ENCODE peak calls at places on chromosomes 16 and 17, in four cellular contexts. One of them, this sample, is unnamed.

GRCh38 chr16:24024971-24025370 is 189.2 kb downstream of the PRKCB start:
- DNase-seq in GM13976: no peak
- DNase-seq in Peyer's patch: no peak
- DNase-seq in vagina: no peak
- DNase-seq in this sample: no peak

GRCh38 chr17:40903129-40903847 is 18.2 kb upstream of the KRT20 start:
- DNase-seq in GM13976: peak; percentile 47
- DNase-seq in Peyer's patch: no peak
- DNase-seq in vagina: no peak
- DNase-seq in this sample: peak; percentile 29

GRCh38 chr16:1119766-1120611 is 23.9 kb upstream of the C1QTNF8 start:
- DNase-seq in GM13976: no peak
- DNase-seq in Peyer's patch: no peak
- DNase-seq in vagina: no peak
- DNase-seq in this sample: no peak

GRCh38 chr16:24539850-24540484 is 601 bp downstream of the RBBP6 start:
- DNase-seq in GM13976: peak; percentile 54
- DNase-seq in Peyer's patch: peak; percentile 35
- DNase-seq in vagina: no peak
- DNase-seq in this sample: no peak

GRCh38 chr16:46803373-46803772 is 27.6 kb downstream of the C16orf87 start:
- DNase-seq in GM13976: no peak
- DNase-seq in Peyer's patch: no peak
- DNase-seq in vagina: no peak
- DNase-seq in this sample: no peak

GRCh38 chr17:4516740-4517139 is 18.1 kb downstream of the SPNS2 start:
- DNase-seq in GM13976: no peak
- DNase-seq in Peyer's patch: no peak
- DNase-seq in vagina: no peak
- DNase-seq in this sample: no peak

GRCh38 chr17:76071497-76072148 is 694 bp downstream of the SRP68 start:
- DNase-seq in GM13976: peak; percentile 71
- DNase-seq in Peyer's patch: no peak
- DNase-seq in vagina: no peak
- DNase-seq in this sample: peak; percentile 76

GRCh38 chr17:51425793-51426192 is 165.4 kb downstream of the UTP18 start:
- DNase-seq in GM13976: no peak
- DNase-seq in Peyer's patch: no peak
- DNase-seq in vagina: peak; percentile 8
- DNase-seq in this sample: no peak

GRCh38 chr16:69626256-69626655 is 60.5 kb downstream of the NFAT5 start:
- DNase-seq in GM13976: no peak
- DNase-seq in Peyer's patch: no peak
- DNase-seq in vagina: no peak
- DNase-seq in this sample: no peak

GRCh38 chr17:17423656-17424055 is 53.1 kb upstream of the MED9 start:
- DNase-seq in GM13976: no peak
- DNase-seq in Peyer's patch: no peak
- DNase-seq in vagina: no peak
- DNase-seq in this sample: no peak

GRCh38 chr17:27569884-27570577 is 61.0 kb upstream of the LGALS9 start:
- DNase-seq in GM13976: no peak
- DNase-seq in Peyer's patch: no peak
- DNase-seq in vagina: no peak
- DNase-seq in this sample: no peak

GRCh38 chr17:11608396-11608795 is 10.1 kb downstream of the DNAH9 start:
- DNase-seq in GM13976: no peak
- DNase-seq in Peyer's patch: peak; percentile 17
- DNase-seq in vagina: no peak
- DNase-seq in this sample: no peak

GRCh38 chr17:4891405-4892062 is 7.8 kb upstream of the C17orf107 start:
- DNase-seq in GM13976: no peak
- DNase-seq in Peyer's patch: no peak
- DNase-seq in vagina: no peak
- DNase-seq in this sample: no peak

GRCh38 chr16:57576429-57576870 is 34.0 kb downstream of the ADGRG5 start:
- DNase-seq in GM13976: peak; percentile 85
- DNase-seq in Peyer's patch: peak; percentile 82
- DNase-seq in vagina: peak; percentile 64
- DNase-seq in this sample: peak; percentile 86

GRCh38 chr17:28533091-28533670 is 19.2 kb downstream of the UNC119 start:
- DNase-seq in GM13976: no peak
- DNase-seq in Peyer's patch: no peak
- DNase-seq in vagina: no peak
- DNase-seq in this sample: no peak

GRCh38 chr16:22886908-22887307 is 72.9 kb downstream of the HS3ST2 start:
- DNase-seq in GM13976: no peak
- DNase-seq in Peyer's patch: no peak
- DNase-seq in vagina: no peak
- DNase-seq in this sample: no peak

GRCh38 chr17:44004077-44004760 is at the start of gene NAGS:
- DNase-seq in GM13976: no peak
- DNase-seq in Peyer's patch: no peak
- DNase-seq in vagina: no peak
- DNase-seq in this sample: no peak

GRCh38 chr17:60804831-60805230 is 127.2 kb downstream of the BCAS3 start:
- DNase-seq in GM13976: no peak
- DNase-seq in Peyer's patch: no peak
- DNase-seq in vagina: no peak
- DNase-seq in this sample: no peak

GRCh38 chr17:44083250-44083849 is 12.8 kb downstream of the G6PC3 start:
- DNase-seq in GM13976: no peak
- DNase-seq in Peyer's patch: no peak
- DNase-seq in vagina: no peak
- DNase-seq in this sample: no peak

GRCh38 chr17:8894673-8895578 is 27.5 kb upstream of the PIK3R6 start:
- DNase-seq in GM13976: peak; percentile 83
- DNase-seq in Peyer's patch: peak; percentile 60
- DNase-seq in vagina: no peak
- DNase-seq in this sample: peak; percentile 81

GRCh38 chr17:31100840-31101239 is 6.1 kb downstream of the NF1 start:
- DNase-seq in GM13976: no peak
- DNase-seq in Peyer's patch: no peak
- DNase-seq in vagina: no peak
- DNase-seq in this sample: no peak

GRCh38 chr17:4617090-4617489 is 24.4 kb downstream of the ALOX15 start:
- DNase-seq in GM13976: no peak
- DNase-seq in Peyer's patch: no peak
- DNase-seq in vagina: no peak
- DNase-seq in this sample: no peak

GRCh38 chr17:74870512-74870911 is 2.3 kb downstream of the FDXR start:
- DNase-seq in GM13976: no peak
- DNase-seq in Peyer's patch: no peak
- DNase-seq in vagina: no peak
- DNase-seq in this sample: no peak

GRCh38 chr16:11147033-11147848 is 108.8 kb downstream of the SOCS1 start:
- DNase-seq in GM13976: no peak
- DNase-seq in Peyer's patch: no peak
- DNase-seq in vagina: no peak
- DNase-seq in this sample: no peak

GRCh38 chr16:4765511-4766474 is 1.2 kb downstream of the ZNF500 start:
- DNase-seq in GM13976: no peak
- DNase-seq in Peyer's patch: no peak
- DNase-seq in vagina: no peak
- DNase-seq in this sample: no peak

GRCh38 chr16:29943846-29944669 is 17.8 kb upstream of the TMEM219 start:
- DNase-seq in GM13976: no peak
- DNase-seq in Peyer's patch: no peak
- DNase-seq in vagina: peak; percentile 94
- DNase-seq in this sample: no peak

GRCh38 chr17:909642-910323 is 69.8 kb downstream of the NXN start:
- DNase-seq in GM13976: no peak
- DNase-seq in Peyer's patch: no peak
- DNase-seq in vagina: no peak
- DNase-seq in this sample: no peak

GRCh38 chr17:75557075-75557851 is 30.3 kb upstream of the MYO15B start:
- DNase-seq in GM13976: no peak
- DNase-seq in Peyer's patch: no peak
- DNase-seq in vagina: no peak
- DNase-seq in this sample: no peak

GRCh38 chr16:88894681-88895300 is 28.3 kb upstream of the PABPN1L start:
- DNase-seq in GM13976: no peak
- DNase-seq in Peyer's patch: no peak
- DNase-seq in vagina: no peak
- DNase-seq in this sample: no peak

GRCh38 chr16:19458722-19459379 is 41.2 kb downstream of the TMC5 start:
- DNase-seq in GM13976: no peak
- DNase-seq in Peyer's patch: no peak
- DNase-seq in vagina: no peak
- DNase-seq in this sample: no peak

GRCh38 chr17:218711-219110 is 37.3 kb upstream of the DOC2B start:
- DNase-seq in GM13976: no peak
- DNase-seq in Peyer's patch: no peak
- DNase-seq in vagina: no peak
- DNase-seq in this sample: no peak

GRCh38 chr16:30927789-30928378 is 4.5 kb downstream of the FBXL19 start:
- DNase-seq in GM13976: peak; percentile 70
- DNase-seq in Peyer's patch: no peak
- DNase-seq in vagina: no peak
- DNase-seq in this sample: peak; percentile 74

GRCh38 chr17:35898283-35899070 is 18.3 kb upstream of the CCL5 start:
- DNase-seq in GM13976: no peak
- DNase-seq in Peyer's patch: no peak
- DNase-seq in vagina: no peak
- DNase-seq in this sample: no peak

GRCh38 chr16:22022151-22022550 is 14.2 kb downstream of the MOSMO start:
- DNase-seq in GM13976: no peak
- DNase-seq in Peyer's patch: no peak
- DNase-seq in vagina: no peak
- DNase-seq in this sample: no peak

DNA sequence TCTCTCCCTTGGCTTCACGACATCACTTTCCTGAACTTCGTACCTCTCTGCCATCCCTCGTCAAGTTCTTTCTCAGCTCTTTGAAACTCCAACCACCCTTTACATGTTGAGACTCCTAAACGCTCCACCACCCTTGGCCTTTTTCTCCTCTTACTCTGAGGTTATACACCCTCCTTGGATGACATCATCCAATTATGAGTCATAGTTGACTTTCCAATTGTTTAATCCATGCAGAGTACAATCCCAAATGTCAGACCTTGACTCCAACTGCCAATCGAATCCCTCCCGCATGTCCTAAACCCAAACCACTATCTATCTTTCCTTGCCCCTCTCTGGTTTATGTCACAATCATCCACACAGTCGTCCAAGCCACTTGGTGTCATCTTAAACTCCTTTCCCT is 18.4 kb upstream of the C16orf82 start:
- DNase-seq in GM13976: no peak
- DNase-seq in Peyer's patch: no peak
- DNase-seq in vagina: no peak
- DNase-seq in this sample: no peak
- TF ChIP-seq CTCF in GM13976: no peak
- TF ChIP-seq CTCF in Peyer's patch: no peak
- TF ChIP-seq CTCF in vagina: no peak
- TF ChIP-seq CTCF in this sample: no peak

DNA sequence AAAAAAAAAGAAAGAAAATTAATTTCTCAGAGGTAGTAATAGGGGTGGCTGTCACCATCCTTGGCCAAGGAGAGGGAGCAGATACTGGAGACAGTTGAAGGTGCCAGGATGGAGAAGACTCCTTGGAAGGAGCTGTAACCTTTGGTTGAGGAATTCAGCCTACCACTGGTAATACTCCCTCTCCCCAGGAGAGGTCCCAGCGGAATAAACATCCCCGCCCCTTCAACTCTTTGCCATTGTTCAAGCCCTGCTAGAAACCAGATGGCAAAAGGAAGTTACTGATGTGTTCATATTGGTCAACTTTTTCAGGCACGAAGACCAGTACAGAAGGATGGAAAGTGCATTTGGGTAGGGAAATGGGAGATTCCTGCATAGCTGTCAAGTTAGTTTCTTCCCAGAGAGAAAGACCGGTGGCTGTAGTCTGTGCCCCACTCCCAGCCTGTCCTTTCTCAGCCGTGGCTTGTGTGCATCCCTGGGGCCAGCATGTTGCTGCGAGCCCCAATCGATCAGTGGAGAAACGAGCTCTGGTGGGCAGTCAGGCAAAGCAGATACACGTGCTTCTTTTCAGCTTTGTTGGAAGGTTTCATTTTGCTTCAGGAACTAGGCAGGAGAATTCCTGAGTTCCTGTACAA is 612.1 kb downstream of the MAF start:
- DNase-seq in GM13976: no peak
- DNase-seq in Peyer's patch: no peak
- DNase-seq in vagina: no peak
- DNase-seq in this sample: no peak
- TF ChIP-seq CTCF in GM13976: no peak
- TF ChIP-seq CTCF in Peyer's patch: no peak
- TF ChIP-seq CTCF in vagina: no peak
- TF ChIP-seq CTCF in this sample: no peak

GRCh38 chr16:27470567-27471431 is 68.8 kb downstream of the IL21R start:
- DNase-seq in GM13976: no peak
- DNase-seq in Peyer's patch: no peak
- DNase-seq in vagina: no peak
- DNase-seq in this sample: no peak
- TF ChIP-seq CTCF in GM13976: no peak
- TF ChIP-seq CTCF in Peyer's patch: no peak
- TF ChIP-seq CTCF in vagina: no peak
- TF ChIP-seq CTCF in this sample: no peak

GRCh38 chr17:45579529-45580495 is 89.3 kb upstream of the PLEKHM1 start:
- DNase-seq in GM13976: no peak
- DNase-seq in Peyer's patch: no peak
- DNase-seq in vagina: no peak
- DNase-seq in this sample: no peak

GRCh38 chr17:45580914-45581313 is 90.4 kb upstream of the PLEKHM1 start:
- DNase-seq in GM13976: no peak
- DNase-seq in Peyer's patch: no peak
- DNase-seq in vagina: no peak
- DNase-seq in this sample: no peak

GRCh38 chr17:45578516-45579455 is 88.3 kb upstream of the PLEKHM1 start:
- DNase-seq in GM13976: no peak
- DNase-seq in Peyer's patch: no peak
- DNase-seq in vagina: no peak
- DNase-seq in this sample: no peak

GRCh38 chr17:45581860-45582259 is 91.3 kb upstream of the PLEKHM1 start:
- DNase-seq in GM13976: no peak
- DNase-seq in Peyer's patch: no peak
- DNase-seq in vagina: no peak
- DNase-seq in this sample: no peak

GRCh38 chr17:45584092-45585036 is 93.8 kb upstream of the PLEKHM1 start:
- DNase-seq in GM13976: peak; percentile 82
- DNase-seq in Peyer's patch: peak; percentile 94
- DNase-seq in vagina: no peak
- DNase-seq in this sample: peak; percentile 88
- TF ChIP-seq CTCF in GM13976: no peak
- TF ChIP-seq CTCF in Peyer's patch: no peak
- TF ChIP-seq CTCF in vagina: no peak
- TF ChIP-seq CTCF in this sample: no peak

DNA sequence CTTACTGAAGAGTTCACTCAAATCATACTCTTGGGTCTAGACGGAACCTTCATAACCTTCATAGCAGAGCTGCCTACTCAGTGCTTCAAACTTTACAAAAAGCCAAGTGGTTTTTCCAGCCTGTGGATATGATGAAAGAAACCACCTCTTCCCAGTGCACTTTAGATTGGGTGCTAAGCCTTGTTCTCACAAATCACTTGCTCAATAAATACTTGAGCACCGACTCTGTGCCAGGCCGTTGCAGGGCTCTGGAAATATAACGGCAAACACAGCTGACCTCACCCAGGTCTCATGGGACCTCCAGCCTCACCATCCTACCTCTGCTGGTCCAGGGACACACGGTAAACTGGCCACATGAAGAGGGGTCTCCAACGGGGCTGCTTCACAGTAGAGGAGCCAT is 35.7 kb downstream of the CDRT4 start:
- DNase-seq in GM13976: no peak
- DNase-seq in Peyer's patch: no peak
- DNase-seq in vagina: no peak
- DNase-seq in this sample: no peak
- TF ChIP-seq CTCF in GM13976: no peak
- TF ChIP-seq CTCF in Peyer's patch: no peak
- TF ChIP-seq CTCF in vagina: no peak
- TF ChIP-seq CTCF in this sample: no peak